ENCODE peak calls at places on chromosomes 1 and 21, in five cellular contexts. G is BJ, J is heart left ventricle, E is HepG2, X is brain microvascular endothelial cell. Y is an unnamed sample. For H3K27me3, the result is how much of the 10 kb centered on the place peaks cover.

GRCh38 chr21:46399686-46400085 is 59.0 kb upstream of the DIP2A start:
- DNase-seq in E (no peak), G (no peak), J (no peak), X (no peak), Y (no peak)

GRCh38 chr1:226656201-226656600 is 82.9 kb downstream of the ITPKB start:
- DNase-seq in E (no peak), J (no peak), G (no peak), X (no peak), Y (no peak)

GRCh38 chr1:64903593-64903992 is 62.8 kb downstream of the JAK1 start:
- DNase-seq in E (no peak), X (no peak), G (no peak), J (no peak), Y (no peak)

GRCh38 chr1:208438262-208438661 is 194.1 kb upstream of the PLXNA2 start:
- DNase-seq in E (no peak), J (no peak), G (no peak), X (no peak), Y (no peak)

GRCh38 chr1:212309967-212310366 is 24.8 kb downstream of the PPP2R5A start:
- DNase-seq in E (peak), J (no peak), X (no peak), G (no peak), Y (no peak)

GRCh38 chr1:204885288-204885711 is 14.6 kb downstream of the NFASC start:
- DNase-seq in X (no peak), J (peak), G (no peak), E (peak), Y (no peak)

GRCh38 chr1:216702170-216702569 is 21.1 kb downstream of the ESRRG start:
- DNase-seq in G (no peak), X (no peak), E (no peak), J (no peak), Y (peak)

GRCh38 chr1:111372336-111372965 is 55.1 kb downstream of the OVGP1 start:
- DNase-seq in X (no peak), G (no peak), E (no peak), J (no peak), Y (no peak)

GRCh38 chr1:5491207-5491904 is 500.9 kb downstream of the NPHP4 start:
- DNase-seq in G (no peak), E (no peak), X (no peak), J (no peak), Y (no peak)

GRCh38 chr1:3061981-3062615 is 6.9 kb upstream of the PRDM16 start:
- DNase-seq in J (no peak), G (no peak), E (no peak), X (no peak), Y (no peak)

GRCh38 chr1:229070168-229070567 is 200.7 kb upstream of the RAB4A start:
- DNase-seq in G (peak), E (no peak), X (peak), J (peak), Y (no peak)

GRCh38 chr1:15106608-15107007 is 46.9 kb upstream of the TMEM51 start:
- DNase-seq in J (no peak), G (no peak), X (peak), E (no peak), Y (no peak)

GRCh38 chr1:156703741-156704140 is 1.6 kb downstream of the CRABP2 start:
- DNase-seq in J (no peak), G (no peak), E (no peak), X (no peak), Y (no peak)

GRCh38 chr1:235835226-235835625 is 31.5 kb downstream of the LYST start:
- DNase-seq in J (peak), X (no peak), E (no peak), G (no peak), Y (no peak)

GRCh38 chr1:26697978-26698849 is 2.4 kb downstream of the ARID1A start:
- DNase-seq in G (peak), E (peak), J (peak), X (peak), Y (peak)

GRCh38 chr1:30522031-30523004 is 201.1 kb downstream of the MATN1 start:
- DNase-seq in X (no peak), G (peak), E (no peak), J (peak), Y (no peak)

GRCh38 chr1:154502066-154502741 is at the start of the genes SHE and TDRD10:
- DNase-seq in G (no peak), X (no peak), J (peak), E (no peak), Y (no peak)

GRCh38 chr1:243708210-243708609 is 141.8 kb downstream of the AKT3 start:
- DNase-seq in E (no peak), J (no peak), X (no peak), G (no peak), Y (no peak)

GRCh38 chr1:4156241-4156640 is 256.2 kb upstream of the C1orf174 start:
- DNase-seq in X (no peak), G (no peak), E (no peak), J (no peak), Y (no peak)
- H3K27me3 ChIP-seq in X (under half), G (under half), E (under half), J (under half), Y (under half)

GRCh38 chr1:201171063-201172036 is 17.1 kb upstream of the TMEM9 start:
- DNase-seq in E (peak), J (peak), G (no peak), X (peak), Y (peak)
- TF ChIP-seq CTCF in E (peak), J (peak), G (peak), X (peak), Y (peak)

GRCh38 chr1:206635080-206635982 is at the start of gene DYRK3:
- DNase-seq in X (peak), G (peak), E (peak), J (peak), Y (peak)

GRCh38 chr1:206635983-206636354 is 633 bp downstream of the DYRK3 start:
- DNase-seq in J (no peak), E (no peak), G (no peak), X (no peak), Y (no peak)

GRCh38 chr1:206633708-206634121 is 1.6 kb upstream of the DYRK3 start:
- DNase-seq in J (no peak), E (no peak), X (peak), G (peak), Y (no peak)

GRCh38 chr1:206637605-206638004 is 2.3 kb downstream of the DYRK3 start:
- DNase-seq in X (no peak), G (no peak), E (no peak), J (no peak), Y (no peak)

GRCh38 chr1:206634365-206635079 is 814 bp upstream of the DYRK3 start:
- DNase-seq in E (peak), J (peak), X (peak), G (peak), Y (peak)
- H3K4me3 ChIP-seq in E (peak), J (peak), X (peak), G (peak), Y (peak)

DNA sequence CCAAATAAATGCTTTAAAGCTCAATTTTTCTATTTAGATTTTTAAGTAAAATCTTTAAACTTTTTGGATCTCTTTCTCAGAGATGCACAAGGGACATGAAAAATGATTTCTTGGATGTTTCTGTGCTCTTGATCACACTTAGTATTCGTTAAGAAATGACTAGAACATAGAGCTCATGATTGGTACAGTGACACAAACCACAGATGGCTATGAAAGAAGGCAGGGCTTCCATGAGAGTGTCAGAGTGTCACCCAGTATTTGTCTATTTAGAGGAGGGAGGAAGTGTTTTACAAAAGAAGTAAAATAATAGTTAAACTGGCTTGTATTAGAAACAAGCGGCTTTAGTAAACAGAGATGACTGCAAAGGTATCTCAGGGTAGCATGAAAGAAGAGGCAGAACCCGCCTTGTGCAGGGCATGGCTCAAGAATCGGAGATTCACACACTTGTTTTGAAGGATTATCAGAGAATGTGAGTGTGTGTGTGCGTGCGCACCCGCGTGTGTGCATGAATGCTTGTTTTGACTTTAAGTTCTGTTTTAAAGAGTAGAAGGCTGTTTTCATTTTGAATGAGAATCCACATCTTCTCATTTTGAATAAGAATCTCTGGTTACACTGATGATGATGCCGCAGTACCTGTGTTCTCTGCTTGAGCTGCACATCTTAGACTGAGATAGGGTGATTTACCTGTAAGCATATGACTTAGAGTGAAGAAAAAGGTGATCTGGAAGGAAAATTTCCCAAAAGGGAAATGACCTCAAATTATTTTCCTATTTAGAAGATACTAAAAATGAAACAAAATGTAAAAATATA is 82.1 kb downstream of the VPS26C start:
- DNase-seq in J (no peak), X (no peak), G (no peak), E (no peak), Y (no peak)
- H3K27me3 ChIP-seq in J (under half), X (under half), G (under half), E (under half), Y (under half)

GRCh38 chr1:234486858-234487830 is 8.2 kb upstream of the TARBP1 start:
- DNase-seq in G (peak), X (peak), E (peak), J (peak), Y (no peak)
- TF ChIP-seq CTCF in G (peak), X (peak), E (peak), J (peak), Y (peak)

GRCh38 chr1:196438324-196438723 is 169.9 kb downstream of the KCNT2 start:
- DNase-seq in J (no peak), E (peak), X (no peak), G (no peak), Y (no peak)
- H3K4me3 ChIP-seq in J (no peak), E (peak), X (no peak), G (no peak), Y (no peak)

Y was measured in GM06990.